ENCODE peak calls at places on chromosome 7, in six cellular contexts. G is pons; Y is ACHN; Q is NCI-H1105 treated with DMSO at 0.1 percent for 48 hours; M is right cardiac atrium; X is activated CD8-positive, alpha-beta memory T cell treated with anti-CD3 and anti-CD28 coated beads for 48 hours. T is an unnamed sample.

GRCh38 chr7:4694653-4695335 is 12.7 kb downstream of the FOXK1 start:
- DNase-seq in G (no peak), Y (peak; percentile 61), Q (no peak), M (peak; percentile 85), X (no peak), T (no peak)

GRCh38 chr7:92425311-92425947 is 21.9 kb upstream of the GATAD1 start:
- DNase-seq in G (no peak), Y (no peak), Q (no peak), M (peak; percentile 43), X (no peak), T (no peak)

GRCh38 chr7:21383217-21383832 is 44.6 kb upstream of the SP4 start:
- DNase-seq in G (no peak), Y (no peak), Q (no peak), M (no peak), X (no peak), T (no peak)

GRCh38 chr7:54465095-54465494 is 77.1 kb upstream of the VSTM2A start:
- DNase-seq in G (no peak), Y (no peak), Q (no peak), M (no peak), X (no peak), T (no peak)

GRCh38 chr7:44757311-44757710 is 8.7 kb downstream of the ZMIZ2 start:
- DNase-seq in G (peak; percentile 37), Y (no peak), Q (no peak), M (peak; percentile 95), X (no peak), T (peak; percentile 65)

GRCh38 chr7:57868771-57869483 is 418.9 kb downstream of the ZNF716 start:
- DNase-seq in G (no peak), Y (no peak), Q (peak; percentile 59), M (peak; percentile 20), X (no peak), T (no peak)

GRCh38 chr7:141400356-141400755 is 150.9 kb upstream of the AGK start:
- DNase-seq in G (no peak), Y (no peak), Q (no peak), M (no peak), X (no peak), T (no peak)

GRCh38 chr7:140435252-140435895 is 31.5 kb downstream of the RAB19 start:
- DNase-seq in G (no peak), Y (no peak), Q (no peak), M (peak; percentile 53), X (no peak), T (no peak)

GRCh38 chr7:116502201-116503096 is 2.9 kb downstream of the CAV2 start:
- DNase-seq in G (no peak), Y (peak; percentile 96), Q (no peak), M (no peak), X (no peak), T (no peak)

GRCh38 chr7:95317546-95317945 is 6.8 kb downstream of the PON1 start:
- DNase-seq in G (no peak), Y (no peak), Q (no peak), M (no peak), X (no peak), T (no peak)

GRCh38 chr7:158270856-158271413 is 316.7 kb downstream of the PTPRN2 start:
- DNase-seq in G (no peak), Y (no peak), Q (no peak), M (no peak), X (no peak), T (no peak)

GRCh38 chr7:106629521-106629920 is 31.4 kb downstream of the CCDC71L start:
- DNase-seq in G (no peak), Y (no peak), Q (no peak), M (no peak), X (no peak), T (no peak)

GRCh38 chr7:44564606-44565005 is 9.1 kb downstream of the DDX56 start:
- DNase-seq in G (no peak), Y (no peak), Q (no peak), M (no peak), X (no peak), T (no peak)

GRCh38 chr7:110522751-110523200 is 568.2 kb upstream of the LRRN3 start:
- DNase-seq in G (no peak), Y (no peak), Q (peak; percentile 45), M (no peak), X (no peak), T (no peak)

GRCh38 chr7:30136743-30137485 is 2.1 kb downstream of the MTURN start:
- DNase-seq in G (no peak), Y (no peak), Q (no peak), M (no peak), X (no peak), T (no peak)

GRCh38 chr7:125391921-125392320 is 462.3 kb upstream of the POT1 start:
- DNase-seq in G (no peak), Y (no peak), Q (no peak), M (no peak), X (no peak), T (no peak)

GRCh38 chr7:75772081-75773077 is at the start of gene CCL26:
- DNase-seq in G (no peak), Y (no peak), Q (no peak), M (peak; percentile 86), X (no peak), T (no peak)

GRCh38 chr7:32618987-32619386 is 123.7 kb downstream of the AVL9 start:
- DNase-seq in G (no peak), Y (peak; percentile 28), Q (no peak), M (no peak), X (no peak), T (no peak)